ENCODE peak calls at places on chromosomes 12 and 14, in four cellular contexts. J, R, Z and B are unnamed samples.

GRCh38 chr14:61653507-61653906 is 41.8 kb upstream of the HIF1A start:
- DNase-seq in J (peak), R (no peak), Z (no peak), B (no peak)

GRCh38 chr12:5489760-5490432 is 58.0 kb downstream of the NTF3 start:
- DNase-seq in J (no peak), R (no peak), Z (no peak), B (no peak)

GRCh38 chr14:73463411-73463810 is 5.1 kb upstream of the NUMB start:
- DNase-seq in J (peak), R (peak), Z (no peak), B (no peak)

GRCh38 chr12:132246997-132247717 is 82.2 kb downstream of the GALNT9 start:
- DNase-seq in J (no peak), R (no peak), Z (no peak), B (no peak)

GRCh38 chr14:48580692-48581091 is 905.3 kb upstream of the MDGA2 start:
- DNase-seq in J (no peak), R (no peak), Z (no peak), B (no peak)

GRCh38 chr12:111757361-111758119 is 9.2 kb upstream of the ALDH2 start:
- DNase-seq in J (peak), R (no peak), Z (no peak), B (no peak)

GRCh38 chr12:121767525-121768016 is 25.9 kb downstream of the RHOF start:
- DNase-seq in J (peak), R (no peak), Z (no peak), B (no peak)

GRCh38 chr12:12034344-12034743 is 36.4 kb upstream of the BCL2L14 start:
- DNase-seq in J (no peak), R (no peak), Z (no peak), B (no peak)

GRCh38 chr12:96136129-96136528 is 58.0 kb upstream of the ELK3 start:
- DNase-seq in J (peak), R (no peak), Z (no peak), B (no peak)

GRCh38 chr12:64876388-64877071 is 52.1 kb downstream of the TBC1D30 start:
- DNase-seq in J (no peak), R (no peak), Z (no peak), B (no peak)

GRCh38 chr12:131142891-131143637 is 189.4 kb downstream of the ADGRD1 start:
- DNase-seq in J (no peak), R (no peak), Z (no peak), B (peak)

GRCh38 chr12:32357601-32358249 is 41.6 kb upstream of the FGD4 start:
- DNase-seq in J (no peak), R (no peak), Z (no peak), B (no peak)

GRCh38 chr12:46933947-46934346 is 108.2 kb upstream of the SLC38A4 start:
- DNase-seq in J (peak), R (peak), Z (no peak), B (peak)

GRCh38 chr12:118237908-118238307 is 102.0 kb downstream of the PEBP1 start:
- DNase-seq in J (peak), R (no peak), Z (no peak), B (peak)

GRCh38 chr14:71246539-71246938 is 339.3 kb downstream of the PCNX1 start:
- DNase-seq in J (no peak), R (no peak), Z (no peak), B (no peak)

GRCh38 chr12:75862692-75863471 is 168.7 kb downstream of the PHLDA1 start:
- DNase-seq in J (peak), R (peak), Z (no peak), B (peak)

GRCh38 chr12:52079576-52080402 is at the start of gene SMIM41:
- DNase-seq in J (no peak), R (no peak), Z (peak), B (no peak)

GRCh38 chr12:12803186-12803585 is 10.0 kb upstream of the DDX47 start:
- DNase-seq in J (peak), R (peak), Z (peak), B (peak)

GRCh38 chr12:78181544-78182162 is 351.0 kb downstream of the NAV3 start:
- DNase-seq in J (peak), R (peak), Z (no peak), B (peak)

GRCh38 chr14:21997300-21997699 is 323.7 kb upstream of the OR4E1 start:
- DNase-seq in J (peak), R (peak), Z (no peak), B (peak)

GRCh38 chr12:6536894-6537579 is 2.7 kb downstream of the GAPDH start:
- DNase-seq in J (no peak), R (peak), Z (no peak), B (no peak)

GRCh38 chr14:93715279-93715927 is 72.9 kb downstream of the PRIMA1 start:
- DNase-seq in J (no peak), R (no peak), Z (no peak), B (no peak)

GRCh38 chr12:29492884-29493283 is 4.6 kb downstream of the OVCH1 start:
- DNase-seq in J (no peak), R (no peak), Z (no peak), B (no peak)

GRCh38 chr14:59301354-59301753 is 112.9 kb downstream of the DAAM1 start:
- DNase-seq in J (no peak), R (peak), Z (no peak), B (no peak)

GRCh38 chr14:99744199-99744872 is 48.9 kb upstream of the EML1 start:
- DNase-seq in J (peak), R (no peak), Z (no peak), B (no peak)

GRCh38 chr12:40566246-40566645 is 126.0 kb upstream of the CNTN1 start:
- DNase-seq in J (no peak), R (no peak), Z (no peak), B (no peak)

GRCh38 chr12:113232787-113233585 is 11.7 kb downstream of the TPCN1 start:
- DNase-seq in J (no peak), R (no peak), Z (no peak), B (no peak)

GRCh38 chr12:53781218-53781801 is 29.5 kb upstream of the CISTR start:
- DNase-seq in J (peak), R (no peak), Z (no peak), B (no peak)

GRCh38 chr14:50340045-50340444 is 27.9 kb downstream of the DMAC2L start:
- DNase-seq in J (no peak), R (no peak), Z (no peak), B (no peak)

GRCh38 chr12:11882301-11883019 is 188.3 kb upstream of the BCL2L14 start:
- DNase-seq in J (no peak), R (no peak), Z (no peak), B (no peak)

DNA sequence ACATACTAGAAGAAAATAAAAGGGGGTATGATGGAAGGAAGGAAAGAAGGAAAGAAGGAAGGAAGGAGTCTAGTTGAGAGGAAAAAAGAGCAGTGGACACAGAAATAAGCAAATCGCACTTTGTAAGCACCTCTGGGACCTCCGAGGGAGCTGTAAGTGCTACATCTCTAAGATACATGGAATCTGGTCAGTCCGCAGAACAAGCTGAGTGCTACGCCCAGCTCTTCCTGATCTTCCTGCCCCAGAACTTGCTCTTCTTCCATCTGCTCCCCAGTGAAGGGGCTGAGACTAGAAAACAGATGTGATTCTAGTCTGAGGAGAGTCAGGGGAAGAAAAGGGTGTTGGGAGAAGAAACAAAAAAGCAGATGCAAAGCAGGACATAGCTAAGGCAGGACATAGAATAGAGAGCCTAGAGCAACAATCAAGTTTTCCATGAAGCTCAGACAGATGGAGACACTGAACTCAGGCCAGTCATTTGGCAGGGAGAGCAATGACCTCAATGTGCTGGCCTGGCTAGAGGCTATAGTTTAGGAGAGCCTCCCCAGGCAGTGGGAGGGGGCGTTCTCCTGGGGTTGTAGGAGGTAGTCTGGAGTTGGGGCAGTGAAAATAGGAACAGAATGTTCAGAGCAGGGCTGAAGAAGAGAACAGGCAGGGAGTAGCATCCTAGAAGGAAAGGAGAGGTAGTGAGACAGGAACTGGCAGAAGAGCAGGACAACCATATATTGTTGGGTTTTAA is 1.8 kb upstream of the MFAP5 start:
- DNase-seq in J (no peak), R (no peak), Z (no peak), B (no peak)
- TF ChIP-seq MAZ in J (no peak), R (no peak), Z (no peak), B (no peak)

GRCh38 chr14:47346849-47347248 is 328.6 kb downstream of the MDGA2 start:
- DNase-seq in J (no peak), R (no peak), Z (no peak), B (no peak)
- TF ChIP-seq MAZ in J (no peak), R (no peak), Z (no peak), B (no peak)

GRCh38 chr12:84201976-84202375 is 710.6 kb downstream of the SLC6A15 start:
- DNase-seq in J (peak), R (no peak), Z (no peak), B (no peak)
- TF ChIP-seq MAZ in J (no peak), R (no peak), Z (no peak), B (no peak)

DNA sequence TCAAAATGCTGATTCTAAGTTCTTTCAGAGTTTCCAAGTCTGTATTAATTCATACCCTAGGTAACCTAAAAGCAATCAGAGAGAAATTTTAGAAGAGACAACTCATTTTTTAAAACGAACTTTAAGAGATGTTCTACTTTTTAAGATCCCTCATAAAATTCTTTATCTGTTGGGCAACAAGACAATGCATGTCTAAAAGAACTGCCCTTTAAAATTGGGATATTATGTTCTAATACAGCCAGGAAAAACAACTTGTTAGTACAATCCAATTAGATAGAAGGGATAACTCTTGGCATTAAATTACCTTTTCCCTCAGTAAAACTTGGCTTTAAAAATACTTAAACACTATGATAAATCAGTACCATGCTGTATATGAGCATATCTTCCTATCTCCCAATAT is 15.6 kb downstream of the DICER1 start:
- DNase-seq in J (no peak), R (no peak), Z (no peak), B (no peak)
- TF ChIP-seq MAZ in J (no peak), R (no peak), Z (no peak), B (no peak)

DNA sequence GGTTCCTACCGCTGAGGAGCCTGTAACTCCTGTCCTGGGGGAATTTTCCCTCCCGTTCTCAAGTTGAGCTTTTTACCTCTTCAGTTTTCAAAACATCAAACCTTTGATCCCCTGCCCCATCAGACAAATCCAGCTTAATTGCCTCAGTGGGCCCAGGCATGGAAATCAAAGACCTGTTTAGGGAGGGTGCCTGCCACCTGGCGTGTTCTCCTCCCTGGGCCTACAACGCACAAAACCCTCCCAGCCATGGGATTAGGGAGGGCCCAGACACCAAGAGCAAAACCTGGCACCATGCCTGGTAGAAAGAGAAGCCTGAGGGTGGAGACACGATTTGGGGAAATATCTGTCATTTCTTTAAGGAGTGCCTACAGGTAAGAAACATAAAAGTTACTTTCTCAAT is 672.9 kb downstream of the BCL11B start:
- DNase-seq in J (no peak), R (no peak), Z (no peak), B (no peak)
- TF ChIP-seq MAZ in J (no peak), R (no peak), Z (no peak), B (no peak)

DNA sequence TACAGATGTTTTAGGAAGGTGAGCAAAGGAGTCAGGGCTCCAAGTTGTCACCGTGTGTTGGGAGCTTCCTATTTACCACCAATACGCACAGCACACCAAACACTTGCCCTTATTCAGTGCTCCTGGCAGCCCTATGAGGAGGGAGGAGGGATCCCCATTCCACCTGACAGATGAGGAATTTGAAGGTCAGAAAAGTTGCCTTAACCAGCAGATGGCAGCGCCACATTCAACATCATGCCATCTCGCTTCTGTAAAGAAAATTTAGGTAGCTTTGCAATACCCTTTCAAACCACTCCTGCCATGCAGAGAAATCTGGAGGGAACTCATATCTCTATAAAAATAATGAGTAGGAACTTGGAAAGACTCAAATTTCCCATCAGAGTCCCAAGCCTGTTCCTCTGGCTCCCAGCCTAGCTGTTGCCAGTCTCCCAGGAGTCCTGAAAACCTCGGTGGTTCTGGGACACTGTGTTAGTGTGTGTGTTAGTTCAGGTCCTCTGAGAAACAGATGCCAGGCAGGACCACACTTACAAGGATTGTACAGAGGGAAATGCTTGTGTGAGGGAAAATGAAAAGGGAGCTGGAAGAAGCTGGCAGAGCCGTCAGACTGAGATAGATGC is 410.5 kb downstream of the MED13L start:
- DNase-seq in J (no peak), R (peak), Z (no peak), B (peak)
- TF ChIP-seq MAZ in J (no peak), R (no peak), Z (no peak), B (no peak)

GRCh38 chr14:68548194-68549056 is 244.4 kb downstream of the ZFP36L1 start:
- DNase-seq in J (peak), R (no peak), Z (no peak), B (peak)

GRCh38 chr14:68552075-68552474 is 240.8 kb downstream of the ZFP36L1 start:
- DNase-seq in J (no peak), R (no peak), Z (no peak), B (no peak)

GRCh38 chr14:68551045-68551683 is 241.7 kb downstream of the ZFP36L1 start:
- DNase-seq in J (no peak), R (no peak), Z (no peak), B (no peak)

GRCh38 chr14:68549057-68549421 is 243.8 kb downstream of the ZFP36L1 start:
- DNase-seq in J (peak), R (no peak), Z (peak), B (peak)

GRCh38 chr14:68549966-68550705 is 242.7 kb downstream of the ZFP36L1 start:
- DNase-seq in J (no peak), R (no peak), Z (no peak), B (no peak)
- TF ChIP-seq MAZ in J (no peak), R (no peak), Z (no peak), B (no peak)

GRCh38 chr12:110543252-110543959 is 39.7 kb downstream of the PPTC7 start:
- DNase-seq in J (peak), R (no peak), Z (no peak), B (no peak)
- TF ChIP-seq MAZ in J (no peak), R (no peak), Z (no peak), B (no peak)

GRCh38 chr12:20370001-20370381 is 1.7 kb downstream of the PDE3A start:
- DNase-seq in J (no peak), R (no peak), Z (no peak), B (peak)
- TF ChIP-seq MAZ in J (no peak), R (no peak), Z (no peak), B (no peak)